ENCODE peak calls at places on chromosomes 16 and 17, in five cellular contexts. Z, T, Y, W and M are unnamed samples.
A peak's percentile ranks its signal among the peaks of the same experiment; 100 is the strongest.

GRCh38 chr16:75108792-75109731 is 7.5 kb downstream of the LDHD start:
- DNase-seq in Z (no peak), T (peak; percentile 91), W (peak; percentile 94), Y (peak; percentile 96), M (no peak)

GRCh38 chr17:57921342-57921741 is 33.9 kb downstream of the CUEDC1 start:
- DNase-seq in T (no peak), Z (no peak), Y (no peak), W (peak; percentile 32), M (no peak)

GRCh38 chr17:75856062-75856681 is 1.0 kb upstream of the WBP2 start:
- DNase-seq in T (no peak), W (peak; percentile 51), Z (no peak), Y (peak; percentile 35), M (no peak)

GRCh38 chr16:85686912-85687591 is 1.7 kb downstream of the GINS2 start:
- DNase-seq in Y (no peak), W (no peak), T (no peak), Z (no peak), M (no peak)

GRCh38 chr16:31085873-31086628 is 2.7 kb downstream of the PRSS53 start:
- DNase-seq in W (no peak), Y (no peak), T (no peak), Z (no peak), M (no peak)

GRCh38 chr17:7477392-7478275 is 1.8 kb downstream of the ZBTB4 start:
- DNase-seq in Z (peak; percentile 84), Y (peak; percentile 63), T (peak; percentile 46), W (peak; percentile 92), M (no peak)

GRCh38 chr16:70688266-70688742 is 2.5 kb upstream of the MTSS2 start:
- DNase-seq in Z (peak; percentile 68), W (peak; percentile 60), Y (peak; percentile 43), T (peak; percentile 78), M (no peak)

GRCh38 chr17:50150354-50151040 is at the start of gene PPP1R9B:
- DNase-seq in Y (no peak), Z (no peak), T (no peak), W (no peak), M (no peak)

GRCh38 chr16:69796285-69797118 is 34.4 kb downstream of the WWP2 start:
- DNase-seq in W (peak; percentile 78), Z (peak; percentile 78), T (peak; percentile 38), Y (no peak), M (no peak)

GRCh38 chr17:38453951-38454421 is 25.7 kb downstream of the ARHGAP23 start:
- DNase-seq in Y (no peak), T (no peak), Z (no peak), W (peak; percentile 62), M (no peak)

GRCh38 chr16:85002643-85003042 is 8.7 kb downstream of the ZDHHC7 start:
- DNase-seq in W (no peak), T (no peak), Y (no peak), Z (no peak), M (no peak)

GRCh38 chr17:30290696-30291570 is 811 bp downstream of the BLMH start:
- DNase-seq in T (peak; percentile 36), W (peak; percentile 65), Z (peak; percentile 58), Y (peak; percentile 70), M (no peak)

GRCh38 chr17:17206913-17207368 is 808 bp upstream of the PLD6 start:
- DNase-seq in W (peak; percentile 52), Y (no peak), Z (no peak), T (no peak), M (no peak)

GRCh38 chr16:85178596-85178995 is 66.3 kb upstream of the CIBAR2 start:
- DNase-seq in Z (no peak), Y (no peak), T (no peak), W (no peak), M (no peak)

GRCh38 chr17:1789936-1790335 is 28.1 kb downstream of the SERPINF1 start:
- DNase-seq in Z (no peak), T (no peak), Y (no peak), W (peak; percentile 16), M (no peak)

GRCh38 chr17:48628641-48629410 is 2.7 kb upstream of the HOXB9 start:
- DNase-seq in Z (no peak), W (no peak), Y (no peak), T (no peak), M (no peak)

GRCh38 chr17:19935169-19935568 is 42.5 kb downstream of the AKAP10 start:
- DNase-seq in Y (no peak), T (no peak), W (peak; percentile 33), Z (no peak), M (no peak)

GRCh38 chr17:80029235-80029974 is 6.3 kb downstream of the TBC1D16 start:
- DNase-seq in W (peak; percentile 86), Z (no peak), T (peak; percentile 81), Y (peak; percentile 97), M (no peak)

GRCh38 chr17:51250314-51250840 is 9.5 kb downstream of the MBTD1 start:
- DNase-seq in W (no peak), Z (no peak), T (no peak), Y (no peak), M (no peak)

GRCh38 chr16:73032548-73033270 is 15.2 kb downstream of the ZFHX3 start:
- DNase-seq in Y (no peak), Z (peak; percentile 44), W (no peak), T (no peak), M (no peak)

GRCh38 chr17:7176870-7177209 is 2.3 kb downstream of the ASGR1 start:
- DNase-seq in W (peak; percentile 52), Z (peak; percentile 67), T (no peak), Y (no peak), M (no peak)

GRCh38 chr16:80208015-80208414 is 332.8 kb upstream of the DYNLRB2 start:
- DNase-seq in T (no peak), W (no peak), Y (no peak), Z (no peak), M (no peak)

GRCh38 chr16:48378836-48379235 is 6.4 kb downstream of the SIAH1 start:
- DNase-seq in Y (no peak), T (no peak), Z (no peak), W (no peak), M (no peak)

GRCh38 chr17:61382796-61383688 is 16.6 kb upstream of the TBX2 start:
- DNase-seq in Z (no peak), T (no peak), Y (no peak), W (no peak), M (no peak)

GRCh38 chr17:82031303-82031884 is at the start of gene RAC3:
- DNase-seq in Y (no peak), Z (peak; percentile 80), W (peak; percentile 69), T (no peak), M (no peak)

GRCh38 chr16:56401482-56401881 is 23.9 kb downstream of the AMFR start:
- DNase-seq in T (no peak), Z (no peak), W (no peak), Y (no peak), M (no peak)

GRCh38 chr16:57514891-57515600 is 21.3 kb downstream of the CCDC102A start:
- DNase-seq in T (no peak), Z (peak; percentile 74), W (no peak), Y (no peak), M (no peak)

GRCh38 chr16:82199209-82199608 is 29.2 kb upstream of the MPHOSPH6 start:
- DNase-seq in Z (no peak), W (no peak), Y (no peak), T (no peak), M (no peak)
- H3K27ac ChIP-seq in Z (no peak overlapping the region), W (no peak overlapping the region), Y (no peak overlapping the region), T (no peak overlapping the region), M (no peak overlapping the region)

GRCh38 chr16:55204094-55204493 is 119.9 kb upstream of the IRX6 start:
- DNase-seq in Z (no peak), W (no peak), Y (no peak), T (no peak), M (no peak)
- H3K36me3 ChIP-seq in Z (no peaks in the 10 kb centered on the region), W (no peaks in the 10 kb centered on the region), Y (no peaks in the 10 kb centered on the region), T (no peaks in the 10 kb centered on the region), M (no peaks in the 10 kb centered on the region)

GRCh38 chr16:67539271-67539670 is 10.6 kb downstream of the RIPOR1 start:
- DNase-seq in W (no peak), Y (no peak), Z (no peak), T (no peak), M (no peak)

GRCh38 chr16:67538666-67539101 is 10.1 kb downstream of the RIPOR1 start:
- DNase-seq in T (no peak), Y (no peak), W (peak; percentile 34), Z (no peak), M (no peak)

GRCh38 chr16:67537636-67538591 is 9.3 kb downstream of the RIPOR1 start:
- DNase-seq in Y (peak; percentile 75), Z (peak; percentile 61), W (peak; percentile 50), T (peak; percentile 53), M (no peak)

GRCh38 chr16:67535201-67535600 is 6.6 kb downstream of the RIPOR1 start:
- DNase-seq in Z (no peak), Y (peak; percentile 76), W (no peak), T (no peak), M (no peak)

DNA sequence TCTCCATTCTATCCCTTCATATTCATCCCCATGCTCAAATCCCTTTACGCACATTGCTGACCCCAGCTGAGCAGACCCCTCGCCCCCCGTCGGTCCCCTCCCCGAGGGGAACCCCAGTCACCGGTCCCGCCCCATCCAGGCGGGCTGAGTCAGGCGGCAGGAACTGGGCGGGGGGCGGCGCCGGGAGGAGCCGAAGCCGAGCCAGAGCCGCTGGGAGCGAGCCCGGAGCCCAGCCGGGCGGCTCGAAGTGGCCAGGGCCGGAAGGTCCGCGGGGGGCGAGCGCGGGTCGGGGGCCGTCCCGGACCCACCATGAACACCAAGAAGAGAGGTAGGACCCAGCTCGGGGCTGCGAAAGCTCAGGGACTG is 8.6 kb downstream of the RIPOR1 start:
- DNase-seq in Y (peak; percentile 60), W (peak; percentile 84), Z (peak; percentile 43), T (peak; percentile 64), M (no peak)
- H3K27ac ChIP-seq in Y (peak overlapping the region; percentile 47), W (peak overlapping the region; percentile 15), Z (no peak overlapping the region), T (peak overlapping the region; percentile 85), M (no peak overlapping the region)

GRCh38 chr17:4972752-4973151 is 5.1 kb upstream of the SPAG7 start:
- DNase-seq in W (no peak), Z (no peak), T (no peak), Y (no peak), M (no peak)

GRCh38 chr17:4972322-4972721 is 4.7 kb upstream of the SPAG7 start:
- DNase-seq in Z (no peak), T (no peak), W (no peak), Y (no peak), M (no peak)

GRCh38 chr17:4974064-4974670 is 6.5 kb upstream of the SPAG7 start:
- DNase-seq in Z (peak; percentile 54), T (no peak), Y (no peak), W (no peak), M (no peak)

GRCh38 chr17:4971826-4972225 is 4.2 kb upstream of the SPAG7 start:
- DNase-seq in T (no peak), W (no peak), Z (no peak), Y (no peak), M (no peak)

GRCh38 chr17:4973431-4973830 is 5.8 kb upstream of the SPAG7 start:
- DNase-seq in W (no peak), Y (no peak), Z (no peak), T (no peak), M (no peak)
- H3K36me3 ChIP-seq in W (peaks cover 21% of the 10 kb centered on the region), Y (peaks cover 6% of the 10 kb centered on the region), Z (peaks cover 6% of the 10 kb centered on the region), T (peaks cover 13% of the 10 kb centered on the region), M (peaks cover 16% of the 10 kb centered on the region)